ENCODE peak calls at places on chromosomes 2 and 18, in seven cellular contexts. B is GM12878, O is SK-N-SH, W is T47D, A is HCT116, F is K562, Z is H1. T is an unnamed sample.
A peak's percentile ranks its signal among the peaks of the same experiment; 100 is the strongest.

GRCh38 chr2:224029876-224030275 is 9.2 kb downstream of the SERPINE2 start:
- DNase-seq in A (no peak), W (no peak), Z (no peak), B (no peak), F (no peak), O (no peak), T (no peak)

GRCh38 chr18:40006553-40007073 is 1948.4 kb upstream of the PIK3C3 start:
- DNase-seq in F (no peak), A (no peak), O (no peak), Z (no peak), B (no peak), W (peak; percentile 55), T (no peak)

GRCh38 chr2:112662702-112663101 is 17.0 kb downstream of the SLC20A1 start:
- DNase-seq in Z (no peak), W (no peak), A (no peak), O (no peak), B (no peak), F (no peak), T (no peak)

GRCh38 chr2:31018280-31018679 is 120.0 kb downstream of the GALNT14 start:
- DNase-seq in Z (no peak), F (no peak), O (no peak), B (no peak), A (no peak), W (no peak), T (no peak)

GRCh38 chr18:484749-485464 is 15.6 kb downstream of the COLEC12 start:
- DNase-seq in F (no peak), A (no peak), W (no peak), B (no peak), Z (no peak), O (no peak), T (no peak)

GRCh38 chr18:46319793-46320192 is 215.6 kb downstream of the HAUS1 start:
- DNase-seq in B (no peak), F (no peak), A (no peak), O (no peak), W (no peak), Z (no peak), T (no peak)

GRCh38 chr2:61887684-61888303 is 662 bp downstream of the CCT4 start:
- DNase-seq in W (peak; percentile 7), O (peak; percentile 36), Z (no peak), F (no peak), B (no peak), A (no peak), T (peak; percentile 41)

GRCh38 chr2:1403565-1403964 is 9.7 kb upstream of the TPO start:
- DNase-seq in W (no peak), Z (no peak), A (no peak), O (no peak), B (no peak), F (no peak), T (no peak)

GRCh38 chr2:208266641-208267335 is 733 bp downstream of the PIKFYVE start:
- DNase-seq in F (no peak), Z (no peak), O (no peak), W (no peak), B (no peak), A (no peak), T (no peak)

GRCh38 chr2:19691892-19692291 is 209.9 kb downstream of the TTC32 start:
- DNase-seq in Z (no peak), O (no peak), B (no peak), A (no peak), F (no peak), W (no peak), T (no peak)

GRCh38 chr2:113208995-113209868 is 35.5 kb downstream of the PSD4 start:
- DNase-seq in B (no peak), Z (no peak), O (no peak), W (no peak), A (no peak), F (no peak), T (no peak)

GRCh38 chr2:64637931-64638330 is 15.8 kb downstream of the SERTAD2 start:
- DNase-seq in O (no peak), F (no peak), W (no peak), B (no peak), A (no peak), Z (no peak), T (no peak)

GRCh38 chr18:40708726-40709125 is 1246.3 kb upstream of the PIK3C3 start:
- DNase-seq in A (no peak), W (no peak), F (no peak), O (no peak), B (no peak), Z (no peak), T (no peak)

GRCh38 chr2:168517801-168518200 is 61.7 kb downstream of the CERS6 start:
- DNase-seq in F (no peak), W (no peak), Z (no peak), O (no peak), A (no peak), B (no peak), T (no peak)
- TF ChIP-seq JUND in F (no peak), W (no peak), Z (no peak), O (no peak), A (no peak), B (no peak), T (no peak)

GRCh38 chr2:29583548-29584121 is 337.8 kb downstream of the ALK start:
- DNase-seq in B (no peak), A (no peak), F (no peak), Z (no peak), O (peak; percentile 54), W (no peak), T (no peak)
- TF ChIP-seq JUND in B (no peak), A (no peak), F (no peak), Z (no peak), O (no peak), W (no peak), T (no peak)

GRCh38 chr2:182049330-182049729 is 63.7 kb downstream of the PPP1R1C start:
- DNase-seq in W (no peak), F (no peak), Z (no peak), B (no peak), O (no peak), A (no peak), T (no peak)

GRCh38 chr2:182049783-182050182 is 64.1 kb downstream of the PPP1R1C start:
- DNase-seq in B (no peak), F (no peak), Z (no peak), W (no peak), A (no peak), O (no peak), T (no peak)

GRCh38 chr2:182048621-182049020 is 63.0 kb downstream of the PPP1R1C start:
- DNase-seq in F (no peak), O (no peak), Z (no peak), B (no peak), A (no peak), W (no peak), T (no peak)

GRCh38 chr2:182047544-182047943 is 61.9 kb downstream of the PPP1R1C start:
- DNase-seq in B (no peak), O (no peak), Z (no peak), F (no peak), A (no peak), W (no peak), T (no peak)

GRCh38 chr2:182048088-182048487 is 62.4 kb downstream of the PPP1R1C start:
- DNase-seq in F (no peak), A (no peak), O (no peak), W (no peak), B (no peak), Z (no peak), T (no peak)
- TF ChIP-seq JUND in F (no peak), A (no peak), O (no peak), W (no peak), B (no peak), Z (no peak), T (no peak)

GRCh38 chr2:172628085-172628484 is 72.2 kb downstream of the PDK1 start:
- DNase-seq in A (no peak), W (no peak), B (no peak), O (no peak), Z (no peak), F (no peak), T (no peak)

GRCh38 chr2:172624996-172625395 is 69.1 kb downstream of the PDK1 start:
- DNase-seq in F (no peak), W (no peak), B (no peak), A (no peak), Z (no peak), O (no peak), T (no peak)

GRCh38 chr2:172623249-172623965 is 67.5 kb downstream of the PDK1 start:
- DNase-seq in B (no peak), A (no peak), Z (no peak), F (no peak), W (no peak), O (no peak), T (no peak)
- TF ChIP-seq JUND in B (no peak), A (no peak), Z (no peak), F (peak; percentile 50), W (no peak), O (no peak), T (no peak)

GRCh38 chr2:56288863-56289580 is 105.2 kb downstream of the CCDC85A start:
- DNase-seq in B (no peak), O (no peak), F (no peak), A (no peak), Z (no peak), W (peak; percentile 9), T (no peak)
- TF ChIP-seq JUND in B (no peak), O (no peak), F (no peak), A (no peak), Z (no peak), W (no peak), T (no peak)

GRCh38 chr18:65035701-65036100 is 715.1 kb upstream of the CDH7 start:
- DNase-seq in B (no peak), O (peak; percentile 62), Z (no peak), W (no peak), F (no peak), A (no peak), T (no peak)
- TF ChIP-seq JUND in B (no peak), O (no peak), Z (no peak), W (no peak), F (no peak), A (no peak), T (no peak)

T was measured in HepG2.